ENCODE peak calls at places on chromosomes 5 and 9, in five cellular contexts. One of them, this sample, is unnamed.

GRCh38 chr5:142977363-142978051 is 207.3 kb downstream of the ARHGAP26 start:
- DNase-seq in transverse colon: no peak
- DNase-seq in upper lobe of right lung: no peak
- DNase-seq in GM13977: no peak
- DNase-seq in heart left ventricle: no peak
- DNase-seq in this sample: no peak

GRCh38 chr9:99748690-99749089 is 73.0 kb upstream of the NR4A3 start:
- DNase-seq in transverse colon: no peak
- DNase-seq in upper lobe of right lung: no peak
- DNase-seq in GM13977: no peak
- DNase-seq in heart left ventricle: no peak
- DNase-seq in this sample: no peak

GRCh38 chr5:173315495-173316352 is 12.5 kb downstream of the STC2 start:
- DNase-seq in transverse colon: no peak
- DNase-seq in upper lobe of right lung: no peak
- DNase-seq in GM13977: no peak
- DNase-seq in heart left ventricle: peak
- DNase-seq in this sample: no peak

GRCh38 chr5:112548246-112548982 is 129.3 kb upstream of the EPB41L4A start:
- DNase-seq in transverse colon: no peak
- DNase-seq in upper lobe of right lung: no peak
- DNase-seq in GM13977: no peak
- DNase-seq in heart left ventricle: no peak
- DNase-seq in this sample: no peak

GRCh38 chr9:110700953-110701352 is 32.4 kb downstream of the MUSK start:
- DNase-seq in transverse colon: no peak
- DNase-seq in upper lobe of right lung: no peak
- DNase-seq in GM13977: no peak
- DNase-seq in heart left ventricle: no peak
- DNase-seq in this sample: no peak

GRCh38 chr5:173890195-173890951 is 2.2 kb downstream of the CPEB4 start:
- DNase-seq in transverse colon: no peak
- DNase-seq in upper lobe of right lung: no peak
- DNase-seq in GM13977: no peak
- DNase-seq in heart left ventricle: peak
- DNase-seq in this sample: no peak

GRCh38 chr5:65482727-65483473 is 1.2 kb upstream of the ADAMTS6 start:
- DNase-seq in transverse colon: no peak
- DNase-seq in upper lobe of right lung: no peak
- DNase-seq in GM13977: peak
- DNase-seq in heart left ventricle: no peak
- DNase-seq in this sample: no peak

GRCh38 chr5:138583984-138584637 is 8.9 kb upstream of the HSPA9 start:
- DNase-seq in transverse colon: no peak
- DNase-seq in upper lobe of right lung: no peak
- DNase-seq in GM13977: no peak
- DNase-seq in heart left ventricle: no peak
- DNase-seq in this sample: no peak

GRCh38 chr9:35051069-35051967 is 21.1 kb downstream of the VCP start:
- DNase-seq in transverse colon: peak
- DNase-seq in upper lobe of right lung: no peak
- DNase-seq in GM13977: peak
- DNase-seq in heart left ventricle: no peak
- DNase-seq in this sample: no peak

GRCh38 chr9:74413876-74414275 is 83.3 kb upstream of the RORB start:
- DNase-seq in transverse colon: no peak
- DNase-seq in upper lobe of right lung: no peak
- DNase-seq in GM13977: no peak
- DNase-seq in heart left ventricle: no peak
- DNase-seq in this sample: no peak

GRCh38 chr5:112960316-112960715 is 16.3 kb upstream of the DCP2 start:
- DNase-seq in transverse colon: no peak
- DNase-seq in upper lobe of right lung: no peak
- DNase-seq in GM13977: no peak
- DNase-seq in heart left ventricle: no peak
- DNase-seq in this sample: peak

GRCh38 chr5:33933723-33934544 is 2.3 kb upstream of the RXFP3 start:
- DNase-seq in transverse colon: no peak
- DNase-seq in upper lobe of right lung: no peak
- DNase-seq in GM13977: peak
- DNase-seq in heart left ventricle: no peak
- DNase-seq in this sample: no peak
- TF ChIP-seq CTCF in transverse colon: no peak
- TF ChIP-seq CTCF in upper lobe of right lung: no peak
- TF ChIP-seq CTCF in GM13977: no peak
- TF ChIP-seq CTCF in heart left ventricle: no peak
- TF ChIP-seq CTCF in this sample: no peak

DNA sequence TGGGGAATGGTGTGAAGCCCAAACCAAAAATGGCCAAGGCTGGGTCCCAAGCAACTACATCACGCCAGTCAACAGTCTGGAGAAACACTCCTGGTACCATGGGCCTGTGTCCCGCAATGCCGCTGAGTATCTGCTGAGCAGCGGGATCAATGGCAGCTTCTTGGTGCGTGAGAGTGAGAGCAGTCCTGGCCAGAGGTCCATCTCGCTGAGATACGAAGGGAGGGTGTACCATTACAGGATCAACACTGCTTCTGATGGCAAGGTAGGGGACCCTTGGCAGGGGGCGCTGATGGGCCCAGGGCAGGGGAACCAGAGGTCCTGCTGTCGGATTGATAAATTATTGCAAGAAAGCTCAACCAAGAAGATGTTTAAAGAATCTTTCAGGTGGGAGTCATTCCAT is 19.8 kb downstream of the ABL1 start:
- DNase-seq in transverse colon: no peak
- DNase-seq in upper lobe of right lung: no peak
- DNase-seq in GM13977: no peak
- DNase-seq in heart left ventricle: no peak
- DNase-seq in this sample: no peak
- TF ChIP-seq CTCF in transverse colon: no peak
- TF ChIP-seq CTCF in upper lobe of right lung: peak
- TF ChIP-seq CTCF in GM13977: no peak
- TF ChIP-seq CTCF in heart left ventricle: no peak
- TF ChIP-seq CTCF in this sample: no peak

GRCh38 chr9:22005083-22005699 is 3.9 kb downstream of the CDKN2B start:
- DNase-seq in transverse colon: no peak
- DNase-seq in upper lobe of right lung: peak
- DNase-seq in GM13977: no peak
- DNase-seq in heart left ventricle: no peak
- DNase-seq in this sample: no peak
- TF ChIP-seq CTCF in transverse colon: no peak
- TF ChIP-seq CTCF in upper lobe of right lung: no peak
- TF ChIP-seq CTCF in GM13977: no peak
- TF ChIP-seq CTCF in heart left ventricle: no peak
- TF ChIP-seq CTCF in this sample: no peak

DNA sequence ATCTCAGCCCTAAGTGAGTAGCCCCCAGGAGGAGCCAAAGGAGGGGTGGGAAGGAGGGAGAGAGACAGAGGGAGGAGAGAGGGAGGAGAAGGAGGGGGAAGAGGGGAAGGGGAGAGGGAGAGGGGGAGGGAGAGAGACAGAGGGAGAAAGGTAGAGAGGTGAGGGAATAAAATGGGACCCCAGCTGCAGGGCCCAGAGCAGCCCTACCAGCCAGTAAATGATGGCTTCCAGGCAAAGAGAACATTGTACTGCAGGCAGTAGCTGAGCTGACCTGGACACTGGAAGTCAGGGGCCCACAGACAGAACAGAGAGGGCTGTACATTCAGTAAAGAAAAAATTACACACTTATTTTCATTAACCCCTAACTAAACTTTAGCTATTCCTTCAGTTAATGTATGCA is 57.8 kb upstream of the GNE start:
- DNase-seq in transverse colon: no peak
- DNase-seq in upper lobe of right lung: no peak
- DNase-seq in GM13977: no peak
- DNase-seq in heart left ventricle: no peak
- DNase-seq in this sample: no peak
- TF ChIP-seq CTCF in transverse colon: no peak
- TF ChIP-seq CTCF in upper lobe of right lung: no peak
- TF ChIP-seq CTCF in GM13977: no peak
- TF ChIP-seq CTCF in heart left ventricle: no peak
- TF ChIP-seq CTCF in this sample: no peak

GRCh38 chr5:53739111-53739510 is 178.7 kb downstream of the NDUFS4 start:
- DNase-seq in transverse colon: no peak
- DNase-seq in upper lobe of right lung: no peak
- DNase-seq in GM13977: no peak
- DNase-seq in heart left ventricle: no peak
- DNase-seq in this sample: no peak

GRCh38 chr5:53733853-53734252 is 173.4 kb downstream of the NDUFS4 start:
- DNase-seq in transverse colon: no peak
- DNase-seq in upper lobe of right lung: no peak
- DNase-seq in GM13977: no peak
- DNase-seq in heart left ventricle: no peak
- DNase-seq in this sample: no peak

DNA sequence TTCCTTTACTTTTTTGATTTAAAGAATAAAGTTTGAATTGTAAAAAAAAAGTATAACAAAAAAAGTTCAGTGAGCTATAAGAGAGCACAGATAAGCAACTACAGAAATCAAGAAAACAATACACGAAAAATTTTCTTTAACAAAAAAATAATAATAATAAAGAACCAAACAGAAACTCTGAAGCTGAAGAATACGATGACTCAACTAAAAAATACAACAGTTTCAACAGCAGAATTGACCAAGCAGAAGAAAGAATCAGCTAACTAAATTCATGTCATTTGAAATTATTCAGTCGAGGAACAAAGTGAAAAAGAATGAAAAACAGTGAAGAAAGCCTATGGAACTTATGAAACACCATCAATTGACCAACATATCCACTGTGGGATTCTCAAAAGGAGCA is 177.7 kb downstream of the NDUFS4 start:
- DNase-seq in transverse colon: no peak
- DNase-seq in upper lobe of right lung: no peak
- DNase-seq in GM13977: no peak
- DNase-seq in heart left ventricle: no peak
- DNase-seq in this sample: no peak
- TF ChIP-seq CTCF in transverse colon: no peak
- TF ChIP-seq CTCF in upper lobe of right lung: no peak
- TF ChIP-seq CTCF in GM13977: no peak
- TF ChIP-seq CTCF in heart left ventricle: no peak
- TF ChIP-seq CTCF in this sample: no peak

DNA sequence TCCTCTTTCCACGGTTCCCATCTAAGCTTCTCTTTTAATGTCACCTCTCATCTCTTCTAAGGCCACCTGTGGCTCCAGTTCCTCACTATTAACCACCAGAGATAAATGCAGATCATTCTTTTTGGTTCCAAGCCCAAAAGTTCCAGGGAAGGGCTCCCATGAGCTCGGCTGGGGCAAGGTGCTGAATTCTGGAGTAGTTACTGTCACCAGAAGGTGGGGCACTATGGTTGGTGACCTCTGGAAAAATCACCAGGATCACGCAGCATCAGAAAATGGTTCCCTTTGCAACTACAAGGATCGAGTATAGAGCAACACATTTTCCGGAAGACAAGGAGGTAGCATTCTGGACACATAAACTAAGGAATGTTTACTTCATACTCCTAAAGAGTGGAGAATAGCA is 528.7 kb upstream of the DAP start:
- DNase-seq in transverse colon: no peak
- DNase-seq in upper lobe of right lung: no peak
- DNase-seq in GM13977: no peak
- DNase-seq in heart left ventricle: no peak
- DNase-seq in this sample: no peak
- TF ChIP-seq CTCF in transverse colon: no peak
- TF ChIP-seq CTCF in upper lobe of right lung: no peak
- TF ChIP-seq CTCF in GM13977: no peak
- TF ChIP-seq CTCF in heart left ventricle: no peak
- TF ChIP-seq CTCF in this sample: no peak

GRCh38 chr9:72586388-72587160 is 65.2 kb downstream of the TMC1 start:
- DNase-seq in transverse colon: peak
- DNase-seq in upper lobe of right lung: no peak
- DNase-seq in GM13977: no peak
- DNase-seq in heart left ventricle: no peak
- DNase-seq in this sample: no peak
- TF ChIP-seq CTCF in transverse colon: no peak
- TF ChIP-seq CTCF in upper lobe of right lung: peak
- TF ChIP-seq CTCF in GM13977: no peak
- TF ChIP-seq CTCF in heart left ventricle: no peak
- TF ChIP-seq CTCF in this sample: no peak

DNA sequence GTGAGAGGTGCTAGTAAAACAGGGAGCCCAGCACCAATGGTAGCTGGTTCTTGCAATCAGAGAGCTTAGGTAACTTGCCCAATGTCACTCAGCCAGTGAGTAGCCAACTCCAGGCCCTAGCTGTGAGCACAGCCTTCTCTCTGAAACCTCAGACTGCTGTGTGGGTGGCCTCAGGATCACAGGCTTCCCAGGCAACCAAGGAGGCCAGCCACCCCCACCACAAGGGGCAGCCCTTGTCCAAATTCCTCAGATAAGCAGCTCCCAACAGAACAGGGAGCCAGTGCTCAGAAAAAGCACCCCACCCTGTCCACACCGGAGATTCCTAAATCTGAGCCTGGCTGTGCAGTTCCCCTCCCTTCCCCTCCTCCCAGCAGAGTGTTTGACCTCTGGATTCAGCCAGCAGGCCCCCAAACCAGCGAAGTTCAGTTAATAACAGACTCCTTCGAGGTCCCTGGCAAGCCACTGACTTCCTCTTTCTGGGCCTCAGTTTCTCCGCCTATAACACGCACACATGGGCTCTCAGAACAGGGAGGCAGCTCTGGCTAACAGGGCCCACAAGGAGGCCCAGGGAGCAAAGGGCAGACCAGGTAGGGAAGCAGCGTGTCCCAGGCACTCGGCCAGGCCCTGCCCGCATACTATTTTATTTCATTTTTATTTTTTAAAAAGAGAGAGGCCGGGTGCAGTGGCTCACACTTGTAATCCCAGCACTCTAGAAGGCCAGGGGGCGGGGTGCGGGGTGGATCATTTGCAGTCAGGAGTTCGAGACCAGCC is 2.7 kb downstream of the EEIG1 start:
- DNase-seq in transverse colon: peak
- DNase-seq in upper lobe of right lung: peak
- DNase-seq in GM13977: no peak
- DNase-seq in heart left ventricle: peak
- DNase-seq in this sample: no peak
- TF ChIP-seq CTCF in transverse colon: peak
- TF ChIP-seq CTCF in upper lobe of right lung: peak
- TF ChIP-seq CTCF in GM13977: no peak
- TF ChIP-seq CTCF in heart left ventricle: no peak
- TF ChIP-seq CTCF in this sample: no peak

DNA sequence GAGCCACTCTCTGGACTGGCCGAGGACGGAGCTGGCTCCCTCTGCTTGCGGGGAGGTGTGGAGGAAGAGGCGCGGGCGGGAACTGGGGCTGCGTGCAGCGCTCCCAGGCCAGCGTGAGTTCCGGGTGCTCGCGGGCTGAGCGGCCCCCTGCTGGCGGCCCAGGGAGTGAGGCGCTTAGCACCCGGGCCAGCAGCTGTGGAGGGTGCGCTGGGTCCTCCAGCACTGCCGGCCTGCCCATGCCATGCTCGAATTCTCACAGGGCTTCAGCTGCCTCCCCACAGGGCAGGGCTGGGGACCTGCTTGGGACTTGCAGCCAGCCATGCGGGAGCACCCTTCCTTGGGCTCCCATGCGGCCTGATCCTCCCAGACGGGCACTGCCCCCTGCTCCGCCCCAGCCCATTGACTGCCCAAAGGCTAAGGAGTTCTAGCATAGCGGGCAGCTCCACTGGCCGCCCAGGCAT is 416.9 kb downstream of the MRPS30 start:
- DNase-seq in transverse colon: no peak
- DNase-seq in upper lobe of right lung: no peak
- DNase-seq in GM13977: no peak
- DNase-seq in heart left ventricle: no peak
- DNase-seq in this sample: no peak
- TF ChIP-seq CTCF in transverse colon: no peak
- TF ChIP-seq CTCF in upper lobe of right lung: no peak
- TF ChIP-seq CTCF in GM13977: no peak
- TF ChIP-seq CTCF in heart left ventricle: no peak
- TF ChIP-seq CTCF in this sample: no peak

This sample was measured in D721Med.